ENCODE peak calls at places on chromosomes 7 and 10, in four cellular contexts. N is astrocyte of the spinal cord, S is foreskin fibroblast, P is heart left ventricle. Q is an unnamed sample.

GRCh38 chr7:79459381-79459780 is 5.9 kb upstream of the MAGI2 start:
- DNase-seq in N (no peak), P (no peak), S (no peak), Q (no peak)

GRCh38 chr10:21993360-21994001 is 10.0 kb downstream of the DNAJC1 start:
- DNase-seq in P (no peak), S (no peak), N (peak; percentile 49), Q (no peak)

GRCh38 chr10:131931981-131932380 is 31.2 kb downstream of the PPP2R2D start:
- DNase-seq in N (no peak), S (no peak), P (no peak), Q (no peak)

GRCh38 chr10:23100331-23101030 is 5.1 kb downstream of the MSRB2 start:
- DNase-seq in N (no peak), P (no peak), S (no peak), Q (no peak)

GRCh38 chr7:77531038-77531437 is 6.1 kb upstream of the PTPN12 start:
- DNase-seq in N (no peak), S (no peak), P (no peak), Q (no peak)

GRCh38 chr10:99685232-99686041 is 26.1 kb downstream of the ENTPD7 start:
- DNase-seq in N (no peak), S (no peak), P (no peak), Q (no peak)

GRCh38 chr10:131549116-131549515 is 237.6 kb upstream of the TCERG1L start:
- DNase-seq in N (no peak), S (no peak), P (no peak), Q (no peak)

GRCh38 chr10:93757136-93757535 is 600 bp upstream of the LGI1 start:
- DNase-seq in N (peak; percentile 3), S (no peak), P (no peak), Q (no peak)

GRCh38 chr7:128231677-128232076 is 9.4 kb upstream of the LEP start:
- DNase-seq in N (no peak), P (no peak), S (no peak), Q (no peak)

GRCh38 chr7:92729751-92730150 is 106.6 kb downstream of the CDK6 start:
- DNase-seq in S (no peak), P (no peak), N (no peak), Q (no peak)

GRCh38 chr7:142733271-142733670 is 16.0 kb upstream of the PRSS1 start:
- DNase-seq in S (no peak), P (no peak), N (no peak), Q (no peak)

GRCh38 chr7:92751902-92752901 is 84.2 kb downstream of the CDK6 start:
- DNase-seq in N (peak; percentile 94), S (peak; percentile 82), P (no peak), Q (no peak)

GRCh38 chr7:138979226-138979979 is 1.8 kb downstream of the KIAA1549 start:
- DNase-seq in S (no peak), P (no peak), N (no peak), Q (no peak)

GRCh38 chr7:128431221-128431620 is 21.4 kb upstream of the IMPDH1 start:
- DNase-seq in S (no peak), N (peak; percentile 42), P (no peak), Q (no peak)

GRCh38 chr10:10976652-10977051 is 41.0 kb upstream of the CELF2 start:
- DNase-seq in P (no peak), S (no peak), N (no peak), Q (no peak)

GRCh38 chr10:59580257-59580863 is 129.3 kb downstream of the SLC16A9 start:
- DNase-seq in N (peak; percentile 63), S (peak; percentile 10), P (no peak), Q (peak; percentile 17)
- TF ChIP-seq CTCF in N (peak; percentile 55), S (peak; percentile 30), P (peak; percentile 44), Q (peak; percentile 47)

GRCh38 chr7:70506463-70506862 is 625.5 kb upstream of the GALNT17 start:
- DNase-seq in N (no peak), S (no peak), P (no peak), Q (no peak)
- TF ChIP-seq CTCF in N (no peak), S (no peak), P (no peak), Q (peak; percentile 58)

DNA sequence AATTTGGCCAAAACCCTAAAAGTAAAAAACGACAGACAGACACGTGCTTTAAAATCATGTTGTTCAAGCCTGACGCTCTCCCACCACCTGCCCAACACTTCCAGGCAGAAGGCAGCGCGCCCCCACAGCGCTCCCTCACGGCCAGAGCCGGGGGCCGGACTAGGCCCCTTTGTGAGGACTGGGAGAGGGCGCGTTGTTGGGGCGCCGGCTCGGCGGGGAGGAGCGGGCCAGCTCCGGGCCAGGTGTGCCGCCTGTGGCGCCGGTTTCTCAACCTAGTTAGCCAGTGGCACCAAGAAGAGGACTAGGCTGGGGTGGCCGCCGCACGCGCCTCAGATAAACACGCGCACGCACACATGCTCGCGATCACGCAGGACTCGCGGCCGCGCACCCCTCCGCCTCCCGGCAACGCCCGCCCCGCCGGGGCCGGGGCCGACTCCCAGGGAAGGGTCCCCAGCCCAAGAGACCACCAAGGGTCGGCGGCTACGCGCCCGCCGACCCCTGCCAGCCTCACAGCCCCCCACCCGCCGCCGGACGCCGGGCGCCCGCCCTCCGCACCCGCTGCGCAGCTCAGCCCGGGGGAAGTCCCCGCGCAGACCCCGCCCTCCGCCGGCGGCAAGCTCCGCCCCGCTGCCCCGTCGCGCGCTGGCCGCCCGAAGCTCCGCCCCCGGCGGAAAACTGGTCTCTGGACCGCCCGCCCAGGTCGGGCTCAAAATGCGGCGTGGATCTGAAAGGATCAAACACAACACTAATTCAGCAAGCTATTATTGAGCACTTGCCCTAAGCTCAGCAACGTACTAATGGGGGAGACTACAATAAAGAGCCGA is at the start of gene IMMP2L:
- DNase-seq in P (peak; percentile 91), N (peak; percentile 90), S (peak; percentile 84), Q (peak; percentile 54)
- TF ChIP-seq CTCF in P (peak; percentile 49), N (peak; percentile 53), S (peak; percentile 18), Q (peak; percentile 37)

DNA sequence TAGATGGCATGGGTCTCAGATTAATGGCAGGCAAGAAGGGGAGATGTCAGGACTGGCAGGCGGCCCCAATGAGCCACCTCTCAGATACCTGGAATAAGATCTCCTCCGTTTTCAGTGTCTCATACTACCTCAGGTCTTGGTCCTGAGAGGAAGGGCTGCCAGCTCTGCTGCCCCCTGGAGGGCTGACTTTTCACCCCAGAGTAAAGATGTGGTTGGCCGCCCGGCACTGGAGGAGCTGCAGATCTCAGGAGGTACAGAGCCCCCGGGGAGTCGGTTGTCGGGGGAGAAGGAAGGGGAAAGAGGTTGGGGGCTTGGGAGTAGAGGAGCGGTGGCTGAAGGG is 642 bp upstream of the COL13A1 start:
- DNase-seq in S (peak; percentile 34), N (peak; percentile 68), P (peak; percentile 60), Q (no peak)
- TF ChIP-seq CTCF in S (peak; percentile 56), N (peak; percentile 70), P (peak; percentile 46), Q (peak; percentile 41)

GRCh38 chr7:91473619-91474018 is 209.4 kb downstream of the FZD1 start:
- DNase-seq in S (no peak), N (no peak), P (no peak), Q (no peak)

GRCh38 chr7:91468231-91468630 is 204.0 kb downstream of the FZD1 start:
- DNase-seq in S (no peak), N (no peak), P (no peak), Q (no peak)

GRCh38 chr7:91474074-91474473 is 209.8 kb downstream of the FZD1 start:
- DNase-seq in P (no peak), N (no peak), S (no peak), Q (no peak)
- TF ChIP-seq CTCF in P (no peak), N (no peak), S (no peak), Q (no peak)

DNA sequence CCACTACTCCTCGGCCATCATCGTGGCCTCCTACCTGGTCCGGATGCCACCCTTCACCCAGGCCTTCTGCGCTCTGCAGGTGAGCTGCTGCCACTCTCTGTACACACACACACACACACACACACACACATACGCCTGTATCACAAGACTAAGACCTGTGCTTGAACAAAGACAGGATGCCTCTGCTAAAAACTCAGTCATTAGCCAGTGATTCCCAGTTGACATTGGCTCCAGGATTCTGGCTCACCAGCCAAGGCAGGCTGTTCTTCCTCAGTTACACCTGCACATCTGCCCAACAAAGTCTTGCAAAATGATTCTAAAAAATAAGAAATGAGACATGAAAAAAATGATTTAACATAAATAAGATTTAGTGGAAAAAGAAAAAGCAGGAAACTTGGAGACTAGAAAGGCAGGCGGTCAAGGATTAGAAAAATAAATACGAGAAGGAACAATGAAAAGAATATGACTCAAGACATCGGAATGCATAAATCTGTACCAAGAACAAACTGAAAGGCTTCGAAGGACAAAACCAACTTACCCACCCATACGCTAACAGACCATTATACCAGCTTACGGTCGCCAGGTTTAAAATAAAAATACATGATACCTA is 7.4 kb upstream of the LRRC18 start:
- DNase-seq in N (peak; percentile 34), P (no peak), S (no peak), Q (no peak)
- TF ChIP-seq CTCF in N (no peak), P (no peak), S (no peak), Q (no peak)

DNA sequence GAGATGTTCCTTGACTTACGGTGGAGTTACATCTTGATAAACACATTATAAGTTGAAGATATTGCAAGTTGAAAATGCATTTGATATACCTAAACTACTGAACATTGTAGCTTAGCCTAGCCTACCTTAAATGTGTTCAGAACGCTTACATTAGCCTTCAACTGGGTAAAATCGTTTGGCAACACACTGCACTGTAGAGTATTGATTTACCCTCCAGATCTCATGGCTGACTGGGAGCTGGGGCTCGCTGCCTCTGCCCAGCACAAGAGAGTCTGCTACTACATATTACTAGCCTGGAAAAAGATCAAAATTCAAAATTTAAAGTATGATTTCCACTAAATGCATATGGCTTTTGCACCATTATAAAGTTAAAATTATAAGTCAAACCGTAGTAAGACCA is 7.5 kb upstream of the AGR3 start:
- DNase-seq in S (no peak), P (no peak), N (no peak), Q (no peak)
- TF ChIP-seq CTCF in S (no peak), P (no peak), N (no peak), Q (no peak)

GRCh38 chr10:30026080-30026479 is 33.3 kb downstream of the JCAD start:
- DNase-seq in P (no peak), N (no peak), S (no peak), Q (no peak)

GRCh38 chr10:30026578-30026977 is 32.8 kb downstream of the JCAD start:
- DNase-seq in N (no peak), S (no peak), P (no peak), Q (no peak)

GRCh38 chr10:30028452-30029045 is 30.8 kb downstream of the JCAD start:
- DNase-seq in N (no peak), P (no peak), S (no peak), Q (no peak)

GRCh38 chr10:30028006-30028441 is 31.4 kb downstream of the JCAD start:
- DNase-seq in N (peak; percentile 41), P (peak; percentile 72), S (no peak), Q (no peak)

DNA sequence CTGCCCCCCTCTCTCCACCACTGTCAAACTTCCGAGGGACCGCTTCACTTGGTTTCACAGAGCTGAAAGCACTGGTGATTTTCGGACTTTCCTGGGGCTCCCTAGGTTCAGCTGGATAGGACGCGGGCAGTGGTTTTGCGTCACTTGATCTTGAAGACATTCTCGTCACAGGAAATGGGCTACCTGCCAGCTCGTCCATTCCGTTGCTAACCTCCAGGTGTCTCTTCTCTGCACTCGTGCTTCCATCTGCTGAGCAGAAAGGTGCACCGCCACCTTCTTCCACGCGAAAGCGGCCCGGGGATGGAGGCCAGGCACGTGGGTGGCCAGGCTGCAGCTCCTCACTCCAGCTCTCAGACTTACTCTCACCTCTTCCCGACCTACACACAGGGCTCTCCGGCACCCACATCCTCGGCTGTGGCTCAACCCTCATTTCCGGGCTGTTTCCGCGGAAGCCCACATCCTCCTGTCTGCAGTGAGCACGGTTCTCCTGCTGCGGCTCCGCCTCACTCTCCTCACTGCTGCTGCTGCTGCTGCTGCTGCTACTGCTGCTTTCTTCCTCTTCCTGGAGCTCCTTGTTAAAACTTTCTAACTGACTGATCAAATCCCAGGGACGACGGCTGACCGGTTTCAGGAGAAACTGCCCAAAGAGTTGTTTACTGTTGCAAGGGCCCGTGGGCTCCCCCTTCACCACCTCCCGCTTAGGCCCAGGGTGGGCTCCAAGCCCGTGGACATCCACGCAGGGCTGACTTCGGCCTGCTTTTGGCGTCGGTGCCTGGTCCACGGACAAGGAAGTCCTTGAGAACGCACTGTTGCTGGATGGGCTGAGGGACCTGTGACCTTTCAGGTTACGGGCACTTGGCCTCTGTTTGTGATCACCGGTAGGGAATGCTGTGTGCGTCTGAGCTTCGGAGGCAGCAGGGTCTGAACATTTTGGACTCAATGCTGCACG is 32.1 kb downstream of the JCAD start:
- DNase-seq in S (no peak), N (no peak), P (peak; percentile 63), Q (no peak)
- TF ChIP-seq CTCF in S (no peak), N (peak; percentile 9), P (no peak), Q (no peak)